ENCODE peak calls at places on chromosomes 6 and 20, in four cellular contexts. B is amniotic stem cell; Y is stimulated activated CD4-positive, alpha-beta T cell treated with anti-CD3 and anti-CD28 coated beads, Interleukin-4, amount 100 ng/mL, for 4 hours; L is cardiac muscle cell. T is an unnamed sample.

GRCh38 chr6:52839124-52840055 is 1.2 kb downstream of the GSTA5 start:
- DNase-seq in B (no peak), Y (peak; percentile 30), L (peak; percentile 56), T (peak; percentile 80)

GRCh38 chr6:106118835-106119443 is 32.8 kb downstream of the PRDM1 start:
- DNase-seq in B (no peak), Y (no peak), L (no peak), T (no peak)

GRCh38 chr6:74182992-74183391 is 487.0 kb downstream of the CD109 start:
- DNase-seq in B (no peak), Y (no peak), L (no peak), T (no peak)

GRCh38 chr6:5398530-5398929 is 137.2 kb downstream of the FARS2 start:
- DNase-seq in B (peak; percentile 50), Y (no peak), L (peak; percentile 49), T (peak; percentile 14)

GRCh38 chr6:13496508-13497180 is 9.2 kb upstream of the GFOD1 start:
- DNase-seq in B (no peak), Y (no peak), L (no peak), T (no peak)

GRCh38 chr20:63434599-63435378 is 37.7 kb downstream of the KCNQ2 start:
- DNase-seq in B (no peak), Y (peak; percentile 65), L (peak; percentile 72), T (peak; percentile 86)

GRCh38 chr6:162704001-162704400 is 23.6 kb downstream of the PRKN start:
- DNase-seq in B (no peak), Y (no peak), L (no peak), T (no peak)

GRCh38 chr20:45288376-45288775 is 18.3 kb upstream of the RBPJL start:
- DNase-seq in B (no peak), Y (no peak), L (no peak), T (no peak)

GRCh38 chr6:4637691-4638433 is 138.3 kb upstream of the CDYL start:
- DNase-seq in B (peak; percentile 1), Y (peak; percentile 3), L (no peak), T (no peak)

GRCh38 chr6:126696921-126697693 is 357.2 kb downstream of the CENPW start:
- DNase-seq in B (no peak), Y (no peak), L (peak; percentile 67), T (no peak)

GRCh38 chr6:14734416-14735340 is 511.2 kb upstream of the JARID2 start:
- DNase-seq in B (peak; percentile 8), Y (no peak), L (no peak), T (no peak)

GRCh38 chr6:107061125-107062020 is 33.4 kb downstream of the MTRES1 start:
- DNase-seq in B (no peak), Y (no peak), L (peak; percentile 34), T (no peak)

GRCh38 chr6:373031-373430 is 18.5 kb upstream of the IRF4 start:
- DNase-seq in B (no peak), Y (no peak), L (no peak), T (no peak)

GRCh38 chr6:32886674-32887383 is 32.8 kb downstream of the PSMB9 start:
- DNase-seq in B (no peak), Y (no peak), L (peak; percentile 4), T (no peak)

GRCh38 chr20:51022803-51023616 is at the start of gene KCNG1:
- DNase-seq in B (peak; percentile 63), Y (peak; percentile 53), L (peak; percentile 95), T (peak; percentile 90)

GRCh38 chr6:121619013-121619412 is 183.6 kb downstream of the GJA1 start:
- DNase-seq in B (no peak), Y (no peak), L (no peak), T (no peak)

GRCh38 chr6:95693108-95693507 is 115.8 kb downstream of the MANEA start:
- DNase-seq in B (no peak), Y (no peak), L (peak; percentile 63), T (no peak)

GRCh38 chr6:158707120-158707519 is 57.3 kb downstream of the SYTL3 start:
- DNase-seq in B (peak; percentile 29), Y (no peak), L (peak; percentile 89), T (no peak)

GRCh38 chr20:41276317-41276751 is 41.2 kb downstream of the ZHX3 start:
- DNase-seq in B (no peak), Y (no peak), L (peak; percentile 7), T (no peak)

GRCh38 chr6:149586149-149586548 is 20.0 kb downstream of the GINM1 start:
- DNase-seq in B (no peak), Y (no peak), L (no peak), T (no peak)

GRCh38 chr20:40960101-40960500 is 68.5 kb upstream of the TOP1 start:
- DNase-seq in B (no peak), Y (no peak), L (no peak), T (no peak)

GRCh38 chr20:32319100-32319499 is 39.0 kb upstream of the ASXL1 start:
- DNase-seq in B (no peak), Y (no peak), L (no peak), T (no peak)

GRCh38 chr6:142118926-142119325 is 13.8 kb upstream of the GJE1 start:
- DNase-seq in B (no peak), Y (no peak), L (no peak), T (no peak)

GRCh38 chr6:28683945-28684538 is 158.4 kb downstream of the GPX5 start:
- DNase-seq in B (no peak), Y (no peak), L (peak; percentile 59), T (peak; percentile 56)

T was measured in HEK293T.